ENCODE peak calls at places on chromosomes 12 and 14, in four cellular contexts. One of them, this sample, is unnamed.

GRCh38 chr14:93112891-93113677 is 2.6 kb downstream of the ITPK1 start:
- DNase-seq in OCI-LY7: peak; percentile 87
- DNase-seq in C1 segment of cervical spinal cord: peak; percentile 26
- DNase-seq in NCI-H1105 treated with DMSO at 0.1 percent for 48 hours: peak; percentile 65
- DNase-seq in this sample: peak; percentile 88

GRCh38 chr14:53539489-53540126 is 386.5 kb upstream of the DDHD1 start:
- DNase-seq in NCI-H1105 treated with DMSO at 0.1 percent for 48 hours: peak; percentile 74
- DNase-seq in C1 segment of cervical spinal cord: peak; percentile 24
- DNase-seq in OCI-LY7: peak; percentile 78
- DNase-seq in this sample: peak; percentile 74

GRCh38 chr14:31071151-31071550 is 45.0 kb upstream of the STRN3 start:
- DNase-seq in C1 segment of cervical spinal cord: no peak
- DNase-seq in OCI-LY7: no peak
- DNase-seq in NCI-H1105 treated with DMSO at 0.1 percent for 48 hours: no peak
- DNase-seq in this sample: no peak

GRCh38 chr12:7439579-7440505 is 4.1 kb downstream of the CD163L1 start:
- DNase-seq in OCI-LY7: no peak
- DNase-seq in C1 segment of cervical spinal cord: no peak
- DNase-seq in NCI-H1105 treated with DMSO at 0.1 percent for 48 hours: no peak
- DNase-seq in this sample: no peak

GRCh38 chr12:100666588-100666987 is 93.1 kb downstream of the GAS2L3 start:
- DNase-seq in C1 segment of cervical spinal cord: no peak
- DNase-seq in OCI-LY7: no peak
- DNase-seq in NCI-H1105 treated with DMSO at 0.1 percent for 48 hours: no peak
- DNase-seq in this sample: no peak

GRCh38 chr14:55689971-55690871 is 110.2 kb downstream of the KTN1 start:
- DNase-seq in C1 segment of cervical spinal cord: no peak
- DNase-seq in OCI-LY7: no peak
- DNase-seq in NCI-H1105 treated with DMSO at 0.1 percent for 48 hours: no peak
- DNase-seq in this sample: no peak

GRCh38 chr12:42474391-42474790 is 115.2 kb downstream of the PRICKLE1 start:
- DNase-seq in NCI-H1105 treated with DMSO at 0.1 percent for 48 hours: no peak
- DNase-seq in OCI-LY7: no peak
- DNase-seq in C1 segment of cervical spinal cord: no peak
- DNase-seq in this sample: no peak

GRCh38 chr14:48670939-48671338 is 915.2 kb downstream of the RPS29 start:
- DNase-seq in NCI-H1105 treated with DMSO at 0.1 percent for 48 hours: no peak
- DNase-seq in C1 segment of cervical spinal cord: no peak
- DNase-seq in OCI-LY7: no peak
- DNase-seq in this sample: no peak

GRCh38 chr12:68776976-68777610 is 30.9 kb upstream of the MDM2 start:
- DNase-seq in NCI-H1105 treated with DMSO at 0.1 percent for 48 hours: no peak
- DNase-seq in OCI-LY7: no peak
- DNase-seq in C1 segment of cervical spinal cord: no peak
- DNase-seq in this sample: no peak

GRCh38 chr12:70149665-70150064 is 93.6 kb upstream of the CNOT2 start:
- DNase-seq in OCI-LY7: no peak
- DNase-seq in C1 segment of cervical spinal cord: no peak
- DNase-seq in NCI-H1105 treated with DMSO at 0.1 percent for 48 hours: no peak
- DNase-seq in this sample: no peak

GRCh38 chr14:74888164-74889158 is 6.7 kb downstream of the DLST start:
- DNase-seq in NCI-H1105 treated with DMSO at 0.1 percent for 48 hours: no peak
- DNase-seq in OCI-LY7: no peak
- DNase-seq in C1 segment of cervical spinal cord: no peak
- DNase-seq in this sample: no peak

GRCh38 chr14:29339491-29339890 is 572.9 kb downstream of the FOXG1 start:
- DNase-seq in OCI-LY7: no peak
- DNase-seq in NCI-H1105 treated with DMSO at 0.1 percent for 48 hours: no peak
- DNase-seq in C1 segment of cervical spinal cord: no peak
- DNase-seq in this sample: no peak

GRCh38 chr12:31362115-31362758 is 36.3 kb upstream of the SINHCAF start:
- DNase-seq in C1 segment of cervical spinal cord: no peak
- DNase-seq in OCI-LY7: peak; percentile 17
- DNase-seq in NCI-H1105 treated with DMSO at 0.1 percent for 48 hours: peak; percentile 18
- DNase-seq in this sample: no peak

GRCh38 chr12:3281588-3282150 is 204.5 kb downstream of the TSPAN9 start:
- DNase-seq in NCI-H1105 treated with DMSO at 0.1 percent for 48 hours: no peak
- DNase-seq in C1 segment of cervical spinal cord: no peak
- DNase-seq in OCI-LY7: peak; percentile 31
- DNase-seq in this sample: no peak